ENCODE peak calls at places on chromosomes 3 and 15, in six cellular contexts. D is activated naive CD8-positive, alpha-beta T cell treated with anti-CD3 and anti-CD28 coated beads for 36 hours; V is NCI-H524 treated with DMSO at 0.1 percent for 48 hours; W is endothelial cell; X is hepatic stellate cell; M is stimulated activated CD8-positive, alpha-beta memory T cell treated with anti-CD3 and anti-CD28 coated beads, Interleukin-4, amount 100 ng/mL, for 1 hour. E is an unnamed sample.

GRCh38 chr15:67048281-67049279 is 16.8 kb upstream of the SMAD3 start:
- DNase-seq in X (peak; percentile 65), M (no peak), D (no peak), W (no peak), V (no peak), E (no peak)

GRCh38 chr3:24494616-24495333 is at the start of gene THRB:
- DNase-seq in X (peak; percentile 64), W (peak; percentile 73), V (no peak), M (no peak), D (peak; percentile 27), E (peak; percentile 5)

GRCh38 chr3:164845739-164846138 is 232.6 kb downstream of the SI start:
- DNase-seq in W (no peak), M (no peak), X (no peak), D (no peak), V (no peak), E (no peak)

GRCh38 chr15:90000175-90000923 is 775 bp upstream of the ZNF710 start:
- DNase-seq in W (peak; percentile 60), D (no peak), M (no peak), V (peak; percentile 56), X (peak; percentile 38), E (no peak)

GRCh38 chr15:28955160-28955502 is 69.4 kb downstream of the APBA2 start:
- DNase-seq in X (no peak), D (peak; percentile 49), M (no peak), V (no peak), W (no peak), E (no peak)

GRCh38 chr3:34011171-34012101 is 213.0 kb downstream of the PDCD6IP start:
- DNase-seq in D (no peak), V (no peak), X (no peak), M (no peak), W (peak; percentile 5), E (no peak)

GRCh38 chr3:143910756-143911155 is 60.9 kb upstream of the DIPK2A start:
- DNase-seq in X (no peak), V (no peak), D (no peak), M (no peak), W (no peak), E (no peak)

GRCh38 chr3:133862161-133862560 is 33.5 kb downstream of the RAB6B start:
- DNase-seq in D (no peak), M (no peak), X (no peak), V (no peak), W (no peak), E (no peak)

GRCh38 chr3:188322135-188322892 is 168.4 kb downstream of the LPP start:
- DNase-seq in D (no peak), V (no peak), X (no peak), M (no peak), W (no peak), E (no peak)

GRCh38 chr3:11807651-11808050 is 39.0 kb downstream of the TAMM41 start:
- DNase-seq in D (no peak), X (no peak), V (no peak), W (no peak), M (no peak), E (no peak)

GRCh38 chr3:88988906-88989305 is 118.5 kb upstream of the EPHA3 start:
- DNase-seq in X (no peak), W (no peak), D (no peak), M (no peak), V (no peak), E (no peak)

GRCh38 chr3:115615451-115615850 is 7.9 kb upstream of the GAP43 start:
- DNase-seq in M (no peak), W (no peak), D (no peak), V (no peak), X (no peak), E (peak; percentile 68)

GRCh38 chr15:81357178-81357686 is 16.8 kb downstream of the TMC3 start:
- DNase-seq in W (no peak), D (no peak), M (no peak), V (no peak), X (no peak), E (no peak)

GRCh38 chr15:71635735-71636134 is 174.6 kb upstream of the NR2E3 start:
- DNase-seq in M (no peak), W (no peak), V (no peak), X (no peak), D (no peak), E (no peak)

GRCh38 chr15:67006089-67007065 is 59.0 kb upstream of the SMAD3 start:
- DNase-seq in D (no peak), V (no peak), W (no peak), X (no peak), M (no peak), E (no peak)